ENCODE peak calls at places on chromosome 10, in five cellular contexts. J is NB4; V is stimulated activated naive B cell treated with anti-CD40 and anti-IgM and Interleukin-4, amounts not matched to agents 10 μg/mL and 1 μg/mL and 100 μg/mL, for 72 hours; E is activated CD4-positive, alpha-beta T cell treated with anti-CD3 and anti-CD28 coated beads, Interleukin-2, amount 10 ng/mL, durations not matched to agents 7 days and 5 days; S is HEK293T. Y is an unnamed sample.

GRCh38 chr10:60967854-60968484 is 24.0 kb upstream of the RHOBTB1 start:
- DNase-seq in J (peak), V (no peak), E (no peak), S (no peak), Y (peak)

GRCh38 chr10:86862373-86862772 is 95.0 kb downstream of the MMRN2 start:
- DNase-seq in J (no peak), V (no peak), E (no peak), S (no peak), Y (no peak)

GRCh38 chr10:60203993-60204618 is 185.6 kb downstream of the ANK3 start:
- DNase-seq in J (peak), V (no peak), E (no peak), S (peak), Y (peak)

GRCh38 chr10:12766222-12766621 is 235.3 kb downstream of the CCDC3 start:
- DNase-seq in J (no peak), V (no peak), E (no peak), S (no peak), Y (no peak)

GRCh38 chr10:42961776-42962119 is 115.1 kb upstream of the RET start:
- DNase-seq in J (no peak), V (no peak), E (no peak), S (no peak), Y (no peak)

GRCh38 chr10:4372601-4373000 is 453.4 kb upstream of the AKR1E2 start:
- DNase-seq in J (no peak), V (no peak), E (no peak), S (no peak), Y (peak)

GRCh38 chr10:100996678-100997363 is 2.8 kb upstream of the LZTS2 start:
- DNase-seq in J (peak), V (no peak), E (peak), S (peak), Y (peak)

GRCh38 chr10:62742447-62743105 is 61.9 kb upstream of the ADO start:
- DNase-seq in J (peak), V (no peak), E (no peak), S (no peak), Y (peak)

GRCh38 chr10:107952649-107953589 is 788.4 kb upstream of the SORCS1 start:
- DNase-seq in J (no peak), V (no peak), E (no peak), S (no peak), Y (no peak)

GRCh38 chr10:42690449-42691360 is 52.3 kb upstream of the ZNF33B start:
- DNase-seq in J (peak), V (no peak), E (no peak), S (no peak), Y (no peak)

GRCh38 chr10:108582387-108582786 is 1340.9 kb downstream of the XPNPEP1 start:
- DNase-seq in J (no peak), V (no peak), E (no peak), S (no peak), Y (no peak)

GRCh38 chr10:126491476-126491875 is 103.2 kb upstream of the ADAM12 start:
- DNase-seq in J (no peak), V (no peak), E (no peak), S (no peak), Y (no peak)

GRCh38 chr10:49742683-49743463 is 19.2 kb downstream of the OGDHL start:
- DNase-seq in J (no peak), V (no peak), E (no peak), S (no peak), Y (no peak)

GRCh38 chr10:93993782-93994668 is at the start of gene PLCE1:
- DNase-seq in J (no peak), V (no peak), E (no peak), S (peak), Y (no peak)

GRCh38 chr10:25047902-25048301 is 31.5 kb downstream of the THNSL1 start:
- DNase-seq in J (no peak), V (no peak), E (no peak), S (no peak), Y (no peak)

GRCh38 chr10:51422311-51423120 is 276.9 kb downstream of the CSTF2T start:
- DNase-seq in J (peak), V (no peak), E (peak), S (peak), Y (peak)

GRCh38 chr10:85648279-85648754 is 718.3 kb downstream of the GRID1 start:
- DNase-seq in J (no peak), V (no peak), E (no peak), S (no peak), Y (no peak)

GRCh38 chr10:93547522-93547921 is 18.9 kb upstream of the FFAR4 start:
- DNase-seq in J (no peak), V (no peak), E (no peak), S (no peak), Y (no peak)

GRCh38 chr10:48801026-48801425 is 116.4 kb downstream of the WDFY4 start:
- DNase-seq in J (no peak), V (no peak), E (no peak), S (no peak), Y (no peak)

GRCh38 chr10:118504044-118504944 is 91.2 kb downstream of the PRLHR start:
- DNase-seq in J (peak), V (no peak), E (no peak), S (peak), Y (peak)

GRCh38 chr10:33385016-33385415 is 50.5 kb upstream of the NRP1 start:
- DNase-seq in J (no peak), V (no peak), E (no peak), S (no peak), Y (no peak)